ENCODE peak calls at places on chromosomes 13 and 19, in eight cellular contexts. D is adipocyte, F is GM12864, H is neural progenitor cell, B is neuronal stem cell, V is OCI-LY7, P is adrenal gland, W is cardiac fibroblast. N is an unnamed sample.

GRCh38 chr19:30719991-30720329 is 347.8 kb downstream of the ZNF536 start:
- DNase-seq in D (no peak), F (no peak), H (no peak), B (no peak), V (no peak), P (peak), W (peak), N (no peak)

GRCh38 chr13:87120476-87120875 is 550.7 kb upstream of the SLITRK5 start:
- DNase-seq in D (no peak), F (no peak), H (no peak), B (no peak), V (no peak), P (no peak), W (no peak), N (no peak)

GRCh38 chr19:1102407-1103106 is 1.2 kb upstream of the GPX4 start:
- DNase-seq in D (peak), F (peak), H (no peak), B (no peak), V (peak), P (peak), W (peak), N (no peak)

GRCh38 chr13:23472189-23472588 is 38.7 kb upstream of the SACS start:
- DNase-seq in D (no peak), F (no peak), H (no peak), B (no peak), V (no peak), P (no peak), W (no peak), N (no peak)

GRCh38 chr19:56837892-56838679 is 2.4 kb downstream of the PEG3 start:
- DNase-seq in D (no peak), F (no peak), H (no peak), B (peak), V (no peak), P (peak), W (no peak), N (peak)

GRCh38 chr19:39126593-39127187 is 1.1 kb downstream of the PAK4 start:
- DNase-seq in D (peak), F (no peak), H (peak), B (no peak), V (no peak), P (no peak), W (no peak), N (peak)

GRCh38 chr19:5914358-5914774 is 312 bp downstream of the CAPS start:
- DNase-seq in D (no peak), F (no peak), H (no peak), B (no peak), V (no peak), P (no peak), W (no peak), N (no peak)

GRCh38 chr19:39212377-39212742 is 8.3 kb upstream of the SYCN start:
- DNase-seq in D (peak), F (no peak), H (peak), B (no peak), V (peak), P (peak), W (peak), N (peak)

GRCh38 chr19:45842198-45842597 is 20.7 kb downstream of the SYMPK start:
- DNase-seq in D (no peak), F (no peak), H (no peak), B (no peak), V (no peak), P (no peak), W (no peak), N (no peak)

GRCh38 chr19:53183146-53183545 is 10.0 kb downstream of the ZNF665 start:
- DNase-seq in D (peak), F (no peak), H (no peak), B (no peak), V (no peak), P (no peak), W (peak), N (no peak)

GRCh38 chr13:52651880-52652169 is 811 bp upstream of the SUGT1 start:
- DNase-seq in D (no peak), F (no peak), H (no peak), B (no peak), V (no peak), P (no peak), W (no peak), N (no peak)

GRCh38 chr19:13001502-13002388 is 6.5 kb downstream of the NFIX start:
- DNase-seq in D (no peak), F (no peak), H (no peak), B (no peak), V (no peak), P (peak), W (no peak), N (peak)

GRCh38 chr19:11088508-11089253 is 582 bp upstream of the LDLR start:
- DNase-seq in D (peak), F (no peak), H (no peak), B (no peak), V (no peak), P (no peak), W (peak), N (peak)

GRCh38 chr19:38250821-38251563 is 5.2 kb downstream of the PPP1R14A start:
- DNase-seq in D (no peak), F (no peak), H (no peak), B (no peak), V (no peak), P (peak), W (peak), N (peak)

GRCh38 chr13:20389696-20390525 is 135.7 kb downstream of the CRYL1 start:
- DNase-seq in D (no peak), F (no peak), H (no peak), B (no peak), V (no peak), P (no peak), W (no peak), N (no peak)

GRCh38 chr13:100387416-100387815 is 201.2 kb downstream of the GGACT start:
- DNase-seq in D (no peak), F (no peak), H (no peak), B (no peak), V (no peak), P (no peak), W (no peak), N (no peak)

GRCh38 chr19:40740747-40741146 is 9.5 kb downstream of the ACTMAP start:
- DNase-seq in D (peak), F (no peak), H (no peak), B (no peak), V (no peak), P (no peak), W (no peak), N (no peak)

GRCh38 chr13:96792736-96793444 is 201.4 kb downstream of the OXGR1 start:
- DNase-seq in D (no peak), F (no peak), H (no peak), B (no peak), V (no peak), P (peak), W (peak), N (no peak)

GRCh38 chr19:11261902-11262839 is at the start of gene DOCK6:
- DNase-seq in D (peak), F (no peak), H (peak), B (peak), V (peak), P (peak), W (peak), N (peak)

GRCh38 chr13:37306778-37307544 is 201.5 kb upstream of the CSNK1A1L start:
- DNase-seq in D (peak), F (no peak), H (no peak), B (no peak), V (no peak), P (no peak), W (peak), N (no peak)

GRCh38 chr19:45163156-45163555 is 2.4 kb upstream of the NKPD1 start:
- DNase-seq in D (no peak), F (no peak), H (no peak), B (no peak), V (no peak), P (no peak), W (no peak), N (peak)

GRCh38 chr19:2049741-2050348 is 1.2 kb downstream of the MKNK2 start:
- DNase-seq in D (peak), F (no peak), H (peak), B (no peak), V (peak), P (peak), W (peak), N (peak)

GRCh38 chr19:50514346-50515167 is 844 bp upstream of the ASPDH start:
- DNase-seq in D (no peak), F (no peak), H (peak), B (no peak), V (no peak), P (no peak), W (no peak), N (peak)

GRCh38 chr13:94256671-94257070 is 222.8 kb downstream of the DCT start:
- DNase-seq in D (no peak), F (no peak), H (no peak), B (no peak), V (no peak), P (no peak), W (no peak), N (no peak)

GRCh38 chr19:46602392-46603194 is 1.5 kb downstream of the CALM3 start:
- DNase-seq in D (peak), F (no peak), H (no peak), B (no peak), V (no peak), P (peak), W (no peak), N (peak)

GRCh38 chr19:51461723-51462161 is 3.5 kb upstream of the SIGLEC8 start:
- DNase-seq in D (no peak), F (no peak), H (no peak), B (no peak), V (no peak), P (peak), W (no peak), N (no peak)

GRCh38 chr13:30850867-30851211 is 55.2 kb upstream of the MEDAG start:
- DNase-seq in D (no peak), F (no peak), H (no peak), B (no peak), V (no peak), P (no peak), W (no peak), N (no peak)

GRCh38 chr13:88329066-88329465 is 657.9 kb downstream of the SLITRK5 start:
- DNase-seq in D (no peak), F (no peak), H (no peak), B (no peak), V (no peak), P (no peak), W (no peak), N (no peak)

GRCh38 chr13:97286317-97287046 is 64.3 kb downstream of the MBNL2 start:
- DNase-seq in D (no peak), F (no peak), H (no peak), B (no peak), V (no peak), P (no peak), W (no peak), N (no peak)

GRCh38 chr13:113916330-113916815 is 52.5 kb upstream of the GAS6 start:
- DNase-seq in D (peak), F (no peak), H (no peak), B (no peak), V (no peak), P (no peak), W (peak), N (no peak)

GRCh38 chr13:41411536-41411935 is 45.8 kb upstream of the RGCC start:
- DNase-seq in D (peak), F (no peak), H (peak), B (peak), V (peak), P (peak), W (peak), N (peak)

GRCh38 chr19:55493052-55493649 is 4.9 kb downstream of the SSC5D start:
- DNase-seq in D (no peak), F (no peak), H (no peak), B (no peak), V (no peak), P (no peak), W (peak), N (peak)

GRCh38 chr13:102040812-102041211 is 361.0 kb downstream of the FGF14 start:
- DNase-seq in D (no peak), F (no peak), H (no peak), B (no peak), V (no peak), P (no peak), W (no peak), N (no peak)

GRCh38 chr13:49020940-49021548 is 45.3 kb downstream of the FNDC3A start:
- DNase-seq in D (no peak), F (no peak), H (peak), B (no peak), V (no peak), P (no peak), W (peak), N (peak)

GRCh38 chr19:873084-874019 is 13.9 kb downstream of the CFD start:
- DNase-seq in D (peak), F (peak), H (peak), B (no peak), V (peak), P (peak), W (peak), N (peak)

GRCh38 chr13:68574053-68574452 is 1343.9 kb upstream of the PCDH9 start:
- DNase-seq in D (no peak), F (no peak), H (no peak), B (no peak), V (no peak), P (no peak), W (no peak), N (no peak)

GRCh38 chr13:30982911-30983310 is 50.5 kb downstream of the TEX26 start:
- DNase-seq in D (no peak), F (no peak), H (no peak), B (no peak), V (no peak), P (no peak), W (no peak), N (no peak)

GRCh38 chr19:49057636-49058234 is at the start of gene CGB7:
- DNase-seq in D (peak), F (no peak), H (peak), B (peak), V (no peak), P (peak), W (peak), N (peak)

GRCh38 chr19:33205110-33205509 is 11.0 kb downstream of the LRP3 start:
- DNase-seq in D (no peak), F (no peak), H (no peak), B (no peak), V (no peak), P (no peak), W (no peak), N (no peak)
- H3K4me3 ChIP-seq in D (no peak), F (no peak), H (no peak), B (no peak), V (no peak), P (no peak), W (no peak), N (no peak)

GRCh38 chr13:33542309-33543088 is 256.9 kb upstream of the STARD13 start:
- DNase-seq in D (peak), F (peak), H (peak), B (peak), V (peak), P (peak), W (peak), N (peak)
- H3K4me3 ChIP-seq in D (peak), F (peak), H (peak), B (peak), V (peak), P (no peak), W (peak), N (peak)

GRCh38 chr13:78601124-78601885 is 2.0 kb downstream of the POU4F1 start:
- DNase-seq in D (no peak), F (no peak), H (peak), B (peak), V (no peak), P (no peak), W (no peak), N (peak)

GRCh38 chr13:78600317-78600899 is 2.9 kb downstream of the POU4F1 start:
- DNase-seq in D (no peak), F (no peak), H (peak), B (peak), V (no peak), P (no peak), W (no peak), N (peak)

GRCh38 chr13:78601886-78602560 is 1.3 kb downstream of the POU4F1 start:
- DNase-seq in D (no peak), F (no peak), H (no peak), B (no peak), V (no peak), P (no peak), W (no peak), N (peak)

GRCh38 chr13:78603240-78603947 is at the start of gene POU4F1:
- DNase-seq in D (no peak), F (peak), H (peak), B (peak), V (peak), P (no peak), W (no peak), N (peak)

GRCh38 chr13:78602561-78603239 is 652 bp downstream of the POU4F1 start:
- DNase-seq in D (no peak), F (no peak), H (peak), B (peak), V (peak), P (no peak), W (no peak), N (peak)
- H3K4me3 ChIP-seq in D (no peak), F (peak), H (peak), B (peak), V (peak), P (no peak), W (no peak), N (peak)

GRCh38 chr19:19201697-19202630 is 1.2 kb downstream of the NR2C2AP start:
- DNase-seq in D (no peak), F (no peak), H (no peak), B (no peak), V (peak), P (no peak), W (no peak), N (peak)
- H3K4me3 ChIP-seq in D (peak), F (peak), H (peak), B (peak), V (peak), P (no peak), W (peak), N (peak)

DNA sequence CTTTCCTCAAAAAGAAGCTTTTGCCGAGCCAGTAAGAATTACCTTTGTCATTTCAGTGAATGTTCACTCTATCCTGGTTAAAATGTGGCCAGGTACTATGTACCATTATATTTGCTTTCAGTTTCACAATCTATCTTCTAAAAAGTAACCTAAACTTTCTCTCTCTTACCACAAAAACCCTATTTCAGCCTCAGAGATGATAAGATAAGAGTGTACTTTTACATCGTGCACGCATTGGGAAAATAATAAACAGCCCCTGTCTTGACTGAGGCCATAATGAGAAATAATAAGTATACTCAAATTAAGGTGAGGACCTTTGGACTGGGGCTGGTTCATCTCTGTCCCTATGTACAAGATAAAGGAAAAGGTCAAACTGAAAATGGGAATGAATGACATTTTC is 77.7 kb downstream of the ZNF726 start:
- DNase-seq in D (no peak), F (no peak), H (no peak), B (no peak), V (no peak), P (no peak), W (no peak), N (no peak)
- H3K4me3 ChIP-seq in D (no peak), F (no peak), H (no peak), B (no peak), V (no peak), P (no peak), W (no peak), N (no peak)

GRCh38 chr13:76976929-76977328 is 15.0 kb upstream of the CLN5 start:
- DNase-seq in D (no peak), F (no peak), H (no peak), B (no peak), V (no peak), P (no peak), W (no peak), N (no peak)
- H3K4me3 ChIP-seq in D (no peak), F (no peak), H (no peak), B (no peak), V (no peak), P (no peak), W (no peak), N (no peak)

DNA sequence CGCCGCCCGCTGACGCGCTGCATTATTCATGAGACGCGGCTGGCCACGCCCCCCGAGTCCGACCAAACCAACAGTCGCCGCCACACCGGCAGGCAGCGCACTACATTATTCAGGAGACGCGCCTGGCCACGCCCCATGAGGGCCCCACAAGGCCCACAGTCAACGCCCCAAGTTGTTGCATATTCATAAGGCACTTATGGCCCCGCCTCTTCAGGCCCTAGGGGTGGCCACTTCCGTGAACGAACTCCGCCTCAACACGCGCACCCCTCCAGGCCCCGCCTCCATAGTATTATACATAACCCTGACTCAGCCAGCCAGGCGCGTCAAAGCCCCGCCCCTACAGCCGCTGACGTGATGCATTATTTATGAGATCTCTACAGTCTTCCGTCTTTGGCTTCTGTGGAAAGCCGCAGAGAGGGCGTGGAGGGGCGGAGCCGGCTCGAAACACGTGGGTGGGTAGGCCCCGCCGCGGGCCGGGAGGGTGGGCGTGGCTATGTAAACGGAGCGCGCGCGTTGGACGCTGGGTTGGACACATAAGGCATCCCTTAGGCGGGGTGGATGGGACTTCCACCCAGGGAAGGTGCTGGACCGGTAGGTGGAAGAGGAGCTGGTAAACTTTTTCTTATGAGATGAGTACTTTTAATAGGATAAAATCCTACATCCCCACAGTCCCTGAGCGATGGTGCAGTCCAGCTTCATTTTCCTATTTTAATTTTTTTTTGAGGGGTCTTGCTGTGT is 423 bp upstream of the ELL start:
- DNase-seq in D (peak), F (peak), H (peak), B (peak), V (peak), P (peak), W (peak), N (peak)
- H3K4me3 ChIP-seq in D (peak), F (peak), H (peak), B (no peak), V (peak), P (no peak), W (no peak), N (peak)